ENCODE peak calls at places on chromosomes 2 and 18, in six cellular contexts. One of them, this sample, is unnamed.

GRCh38 chr2:63614983-63615945 is 26.5 kb downstream of the MDH1 start:
- DNase-seq in kidney: no peak
- DNase-seq in activated T-helper 1 cell treated with anti-CD3 and anti-CD28 coated beads, Interleukin-12 subunit alpha, Interleukin-12 subunit beta, Interleukin-2, Interleukin-4 antibody, amounts not matched to agents 30 ng/mL and 10 ng/mL and 1 ng/mL, durations not matched to agents 14 hours and 24 hours and 36 hours: no peak
- DNase-seq in M059J: peak
- DNase-seq in RWPE1: peak
- DNase-seq in NAMALWA: no peak
- DNase-seq in this sample: no peak

GRCh38 chr2:237341872-237342271 is 72.1 kb downstream of the COL6A3 start:
- DNase-seq in kidney: no peak
- DNase-seq in activated T-helper 1 cell treated with anti-CD3 and anti-CD28 coated beads, Interleukin-12 subunit alpha, Interleukin-12 subunit beta, Interleukin-2, Interleukin-4 antibody, amounts not matched to agents 30 ng/mL and 10 ng/mL and 1 ng/mL, durations not matched to agents 14 hours and 24 hours and 36 hours: no peak
- DNase-seq in M059J: no peak
- DNase-seq in RWPE1: no peak
- DNase-seq in NAMALWA: no peak
- DNase-seq in this sample: no peak

GRCh38 chr2:48175254-48175653 is 269.0 kb upstream of the FBXO11 start:
- DNase-seq in kidney: no peak
- DNase-seq in activated T-helper 1 cell treated with anti-CD3 and anti-CD28 coated beads, Interleukin-12 subunit alpha, Interleukin-12 subunit beta, Interleukin-2, Interleukin-4 antibody, amounts not matched to agents 30 ng/mL and 10 ng/mL and 1 ng/mL, durations not matched to agents 14 hours and 24 hours and 36 hours: no peak
- DNase-seq in M059J: peak
- DNase-seq in RWPE1: no peak
- DNase-seq in NAMALWA: no peak
- DNase-seq in this sample: no peak

GRCh38 chr2:64945973-64946736 is 43.0 kb upstream of the SLC1A4 start:
- DNase-seq in kidney: no peak
- DNase-seq in activated T-helper 1 cell treated with anti-CD3 and anti-CD28 coated beads, Interleukin-12 subunit alpha, Interleukin-12 subunit beta, Interleukin-2, Interleukin-4 antibody, amounts not matched to agents 30 ng/mL and 10 ng/mL and 1 ng/mL, durations not matched to agents 14 hours and 24 hours and 36 hours: peak
- DNase-seq in M059J: no peak
- DNase-seq in RWPE1: no peak
- DNase-seq in NAMALWA: peak
- DNase-seq in this sample: no peak

GRCh38 chr18:21004721-21005120 is 106.9 kb downstream of the ROCK1 start:
- DNase-seq in kidney: no peak
- DNase-seq in activated T-helper 1 cell treated with anti-CD3 and anti-CD28 coated beads, Interleukin-12 subunit alpha, Interleukin-12 subunit beta, Interleukin-2, Interleukin-4 antibody, amounts not matched to agents 30 ng/mL and 10 ng/mL and 1 ng/mL, durations not matched to agents 14 hours and 24 hours and 36 hours: no peak
- DNase-seq in M059J: peak
- DNase-seq in RWPE1: no peak
- DNase-seq in NAMALWA: no peak
- DNase-seq in this sample: no peak

GRCh38 chr18:3032721-3033120 is 19.8 kb upstream of the LPIN2 start:
- DNase-seq in kidney: no peak
- DNase-seq in activated T-helper 1 cell treated with anti-CD3 and anti-CD28 coated beads, Interleukin-12 subunit alpha, Interleukin-12 subunit beta, Interleukin-2, Interleukin-4 antibody, amounts not matched to agents 30 ng/mL and 10 ng/mL and 1 ng/mL, durations not matched to agents 14 hours and 24 hours and 36 hours: no peak
- DNase-seq in M059J: no peak
- DNase-seq in RWPE1: no peak
- DNase-seq in NAMALWA: no peak
- DNase-seq in this sample: no peak

GRCh38 chr2:205860847-205861246 is 178.5 kb downstream of the NRP2 start:
- DNase-seq in kidney: no peak
- DNase-seq in activated T-helper 1 cell treated with anti-CD3 and anti-CD28 coated beads, Interleukin-12 subunit alpha, Interleukin-12 subunit beta, Interleukin-2, Interleukin-4 antibody, amounts not matched to agents 30 ng/mL and 10 ng/mL and 1 ng/mL, durations not matched to agents 14 hours and 24 hours and 36 hours: no peak
- DNase-seq in M059J: no peak
- DNase-seq in RWPE1: no peak
- DNase-seq in NAMALWA: no peak
- DNase-seq in this sample: no peak

GRCh38 chr2:173090291-173090877 is 14.7 kb downstream of the MAP3K20 start:
- DNase-seq in kidney: no peak
- DNase-seq in activated T-helper 1 cell treated with anti-CD3 and anti-CD28 coated beads, Interleukin-12 subunit alpha, Interleukin-12 subunit beta, Interleukin-2, Interleukin-4 antibody, amounts not matched to agents 30 ng/mL and 10 ng/mL and 1 ng/mL, durations not matched to agents 14 hours and 24 hours and 36 hours: no peak
- DNase-seq in M059J: peak
- DNase-seq in RWPE1: no peak
- DNase-seq in NAMALWA: no peak
- DNase-seq in this sample: no peak

GRCh38 chr2:10304458-10305253 is 2.0 kb downstream of the HPCAL1 start:
- DNase-seq in kidney: no peak
- DNase-seq in activated T-helper 1 cell treated with anti-CD3 and anti-CD28 coated beads, Interleukin-12 subunit alpha, Interleukin-12 subunit beta, Interleukin-2, Interleukin-4 antibody, amounts not matched to agents 30 ng/mL and 10 ng/mL and 1 ng/mL, durations not matched to agents 14 hours and 24 hours and 36 hours: no peak
- DNase-seq in M059J: no peak
- DNase-seq in RWPE1: no peak
- DNase-seq in NAMALWA: no peak
- DNase-seq in this sample: no peak

GRCh38 chr2:48699377-48699951 is 56.1 kb downstream of the LHCGR start:
- DNase-seq in kidney: no peak
- DNase-seq in activated T-helper 1 cell treated with anti-CD3 and anti-CD28 coated beads, Interleukin-12 subunit alpha, Interleukin-12 subunit beta, Interleukin-2, Interleukin-4 antibody, amounts not matched to agents 30 ng/mL and 10 ng/mL and 1 ng/mL, durations not matched to agents 14 hours and 24 hours and 36 hours: no peak
- DNase-seq in M059J: peak
- DNase-seq in RWPE1: no peak
- DNase-seq in NAMALWA: no peak
- DNase-seq in this sample: no peak

GRCh38 chr2:108616731-108617161 is 82.5 kb downstream of the LIMS1 start:
- DNase-seq in kidney: no peak
- DNase-seq in activated T-helper 1 cell treated with anti-CD3 and anti-CD28 coated beads, Interleukin-12 subunit alpha, Interleukin-12 subunit beta, Interleukin-2, Interleukin-4 antibody, amounts not matched to agents 30 ng/mL and 10 ng/mL and 1 ng/mL, durations not matched to agents 14 hours and 24 hours and 36 hours: no peak
- DNase-seq in M059J: peak
- DNase-seq in RWPE1: no peak
- DNase-seq in NAMALWA: no peak
- DNase-seq in this sample: no peak

GRCh38 chr2:173090973-173091660 is 15.5 kb downstream of the MAP3K20 start:
- DNase-seq in kidney: peak
- DNase-seq in activated T-helper 1 cell treated with anti-CD3 and anti-CD28 coated beads, Interleukin-12 subunit alpha, Interleukin-12 subunit beta, Interleukin-2, Interleukin-4 antibody, amounts not matched to agents 30 ng/mL and 10 ng/mL and 1 ng/mL, durations not matched to agents 14 hours and 24 hours and 36 hours: no peak
- DNase-seq in M059J: no peak
- DNase-seq in RWPE1: no peak
- DNase-seq in NAMALWA: no peak
- DNase-seq in this sample: no peak

GRCh38 chr18:13137041-13137938 is 81.3 kb upstream of the LDLRAD4 start:
- DNase-seq in kidney: peak
- DNase-seq in activated T-helper 1 cell treated with anti-CD3 and anti-CD28 coated beads, Interleukin-12 subunit alpha, Interleukin-12 subunit beta, Interleukin-2, Interleukin-4 antibody, amounts not matched to agents 30 ng/mL and 10 ng/mL and 1 ng/mL, durations not matched to agents 14 hours and 24 hours and 36 hours: peak
- DNase-seq in M059J: no peak
- DNase-seq in RWPE1: no peak
- DNase-seq in NAMALWA: no peak
- DNase-seq in this sample: peak

GRCh38 chr2:12074126-12074883 is 327.9 kb downstream of the LPIN1 start:
- DNase-seq in kidney: no peak
- DNase-seq in activated T-helper 1 cell treated with anti-CD3 and anti-CD28 coated beads, Interleukin-12 subunit alpha, Interleukin-12 subunit beta, Interleukin-2, Interleukin-4 antibody, amounts not matched to agents 30 ng/mL and 10 ng/mL and 1 ng/mL, durations not matched to agents 14 hours and 24 hours and 36 hours: no peak
- DNase-seq in M059J: no peak
- DNase-seq in RWPE1: no peak
- DNase-seq in NAMALWA: no peak
- DNase-seq in this sample: no peak

GRCh38 chr2:54531558-54531957 is 75.4 kb downstream of the SPTBN1 start:
- DNase-seq in kidney: no peak
- DNase-seq in activated T-helper 1 cell treated with anti-CD3 and anti-CD28 coated beads, Interleukin-12 subunit alpha, Interleukin-12 subunit beta, Interleukin-2, Interleukin-4 antibody, amounts not matched to agents 30 ng/mL and 10 ng/mL and 1 ng/mL, durations not matched to agents 14 hours and 24 hours and 36 hours: no peak
- DNase-seq in M059J: peak
- DNase-seq in RWPE1: peak
- DNase-seq in NAMALWA: no peak
- DNase-seq in this sample: no peak

GRCh38 chr2:3229221-3229620 is 148.4 kb downstream of the EIPR1 start:
- DNase-seq in kidney: no peak
- DNase-seq in activated T-helper 1 cell treated with anti-CD3 and anti-CD28 coated beads, Interleukin-12 subunit alpha, Interleukin-12 subunit beta, Interleukin-2, Interleukin-4 antibody, amounts not matched to agents 30 ng/mL and 10 ng/mL and 1 ng/mL, durations not matched to agents 14 hours and 24 hours and 36 hours: no peak
- DNase-seq in M059J: no peak
- DNase-seq in RWPE1: no peak
- DNase-seq in NAMALWA: no peak
- DNase-seq in this sample: no peak

GRCh38 chr2:238267884-238268680 is 20.3 kb downstream of the PER2 start:
- DNase-seq in kidney: peak
- DNase-seq in activated T-helper 1 cell treated with anti-CD3 and anti-CD28 coated beads, Interleukin-12 subunit alpha, Interleukin-12 subunit beta, Interleukin-2, Interleukin-4 antibody, amounts not matched to agents 30 ng/mL and 10 ng/mL and 1 ng/mL, durations not matched to agents 14 hours and 24 hours and 36 hours: no peak
- DNase-seq in M059J: no peak
- DNase-seq in RWPE1: no peak
- DNase-seq in NAMALWA: no peak
- DNase-seq in this sample: no peak

GRCh38 chr2:224884188-224884587 is 158.1 kb downstream of the DOCK10 start:
- DNase-seq in kidney: no peak
- DNase-seq in activated T-helper 1 cell treated with anti-CD3 and anti-CD28 coated beads, Interleukin-12 subunit alpha, Interleukin-12 subunit beta, Interleukin-2, Interleukin-4 antibody, amounts not matched to agents 30 ng/mL and 10 ng/mL and 1 ng/mL, durations not matched to agents 14 hours and 24 hours and 36 hours: no peak
- DNase-seq in M059J: peak
- DNase-seq in RWPE1: peak
- DNase-seq in NAMALWA: no peak
- DNase-seq in this sample: no peak

GRCh38 chr2:145010635-145011034 is 490.7 kb upstream of the ZEB2 start:
- DNase-seq in kidney: no peak
- DNase-seq in activated T-helper 1 cell treated with anti-CD3 and anti-CD28 coated beads, Interleukin-12 subunit alpha, Interleukin-12 subunit beta, Interleukin-2, Interleukin-4 antibody, amounts not matched to agents 30 ng/mL and 10 ng/mL and 1 ng/mL, durations not matched to agents 14 hours and 24 hours and 36 hours: no peak
- DNase-seq in M059J: no peak
- DNase-seq in RWPE1: no peak
- DNase-seq in NAMALWA: no peak
- DNase-seq in this sample: no peak